ENCODE peak calls at places on chromosomes 13 and 19, in six cellular contexts. One of them, this sample, is unnamed. For H3K9me3, the result is how much of the 10 kb centered on the place peaks cover.

GRCh38 chr13:85709721-85710120 is 89.5 kb downstream of the SLITRK6 start:
- DNase-seq in uterus: no peak
- DNase-seq in suprapubic skin: no peak
- DNase-seq in IMR-90: no peak
- DNase-seq in gastrocnemius medialis: no peak
- DNase-seq in adrenal gland: no peak
- DNase-seq in this sample: no peak

GRCh38 chr19:21321134-21321533 is 8.1 kb downstream of the ZNF708 start:
- DNase-seq in uterus: no peak
- DNase-seq in suprapubic skin: no peak
- DNase-seq in IMR-90: no peak
- DNase-seq in gastrocnemius medialis: no peak
- DNase-seq in adrenal gland: no peak
- DNase-seq in this sample: no peak

GRCh38 chr19:49151339-49152217 is 3.6 kb downstream of the HRC start:
- DNase-seq in uterus: no peak
- DNase-seq in suprapubic skin: peak
- DNase-seq in IMR-90: peak
- DNase-seq in gastrocnemius medialis: peak
- DNase-seq in adrenal gland: peak
- DNase-seq in this sample: peak

GRCh38 chr13:91358384-91358776 is 10.9 kb downstream of the MIR17HG start:
- DNase-seq in uterus: no peak
- DNase-seq in suprapubic skin: no peak
- DNase-seq in IMR-90: no peak
- DNase-seq in gastrocnemius medialis: no peak
- DNase-seq in adrenal gland: no peak
- DNase-seq in this sample: no peak

GRCh38 chr19:38924383-38924782 is 6.2 kb downstream of the SARS2 start:
- DNase-seq in uterus: no peak
- DNase-seq in suprapubic skin: no peak
- DNase-seq in IMR-90: no peak
- DNase-seq in gastrocnemius medialis: no peak
- DNase-seq in adrenal gland: no peak
- DNase-seq in this sample: no peak

GRCh38 chr13:89269737-89270136 is 1598.6 kb downstream of the SLITRK5 start:
- DNase-seq in uterus: no peak
- DNase-seq in suprapubic skin: no peak
- DNase-seq in IMR-90: no peak
- DNase-seq in gastrocnemius medialis: no peak
- DNase-seq in adrenal gland: no peak
- DNase-seq in this sample: no peak

GRCh38 chr19:11496391-11497163 is 9.1 kb downstream of the ZNF653 start:
- DNase-seq in uterus: peak
- DNase-seq in suprapubic skin: no peak
- DNase-seq in IMR-90: peak
- DNase-seq in gastrocnemius medialis: no peak
- DNase-seq in adrenal gland: peak
- DNase-seq in this sample: peak

GRCh38 chr13:34164585-34164984 is 346.6 kb downstream of the RFC3 start:
- DNase-seq in uterus: no peak
- DNase-seq in suprapubic skin: no peak
- DNase-seq in IMR-90: no peak
- DNase-seq in gastrocnemius medialis: no peak
- DNase-seq in adrenal gland: no peak
- DNase-seq in this sample: no peak

GRCh38 chr13:19668778-19669177 is 35.3 kb downstream of the MPHOSPH8 start:
- DNase-seq in uterus: no peak
- DNase-seq in suprapubic skin: no peak
- DNase-seq in IMR-90: no peak
- DNase-seq in gastrocnemius medialis: no peak
- DNase-seq in adrenal gland: no peak
- DNase-seq in this sample: no peak

GRCh38 chr13:112641456-112641855 is 48.4 kb upstream of the ATP11A start:
- DNase-seq in uterus: peak
- DNase-seq in suprapubic skin: no peak
- DNase-seq in IMR-90: no peak
- DNase-seq in gastrocnemius medialis: no peak
- DNase-seq in adrenal gland: no peak
- DNase-seq in this sample: no peak

GRCh38 chr13:76148926-76149325 is 512.8 kb downstream of the LMO7 start:
- DNase-seq in uterus: no peak
- DNase-seq in suprapubic skin: no peak
- DNase-seq in IMR-90: peak
- DNase-seq in gastrocnemius medialis: no peak
- DNase-seq in adrenal gland: no peak
- DNase-seq in this sample: no peak

GRCh38 chr19:14556662-14557188 is 15.1 kb downstream of the NDUFB7 start:
- DNase-seq in uterus: peak
- DNase-seq in suprapubic skin: no peak
- DNase-seq in IMR-90: peak
- DNase-seq in gastrocnemius medialis: peak
- DNase-seq in adrenal gland: peak
- DNase-seq in this sample: peak

GRCh38 chr13:98746968-98747367 is 5.5 kb downstream of the SLC15A1 start:
- DNase-seq in uterus: no peak
- DNase-seq in suprapubic skin: no peak
- DNase-seq in IMR-90: no peak
- DNase-seq in gastrocnemius medialis: no peak
- DNase-seq in adrenal gland: no peak
- DNase-seq in this sample: no peak

GRCh38 chr19:16465239-16465638 is 6.5 kb downstream of the EPS15L1 start:
- DNase-seq in uterus: no peak
- DNase-seq in suprapubic skin: no peak
- DNase-seq in IMR-90: no peak
- DNase-seq in gastrocnemius medialis: no peak
- DNase-seq in adrenal gland: no peak
- DNase-seq in this sample: no peak

GRCh38 chr19:16462757-16463250 is 9.0 kb downstream of the EPS15L1 start:
- DNase-seq in uterus: no peak
- DNase-seq in suprapubic skin: no peak
- DNase-seq in IMR-90: peak
- DNase-seq in gastrocnemius medialis: peak
- DNase-seq in adrenal gland: peak
- DNase-seq in this sample: no peak

GRCh38 chr19:16461630-16462051 is 10.1 kb downstream of the EPS15L1 start:
- DNase-seq in uterus: no peak
- DNase-seq in suprapubic skin: no peak
- DNase-seq in IMR-90: no peak
- DNase-seq in gastrocnemius medialis: peak
- DNase-seq in adrenal gland: no peak
- DNase-seq in this sample: no peak

GRCh38 chr19:16463341-16463990 is 8.3 kb downstream of the EPS15L1 start:
- DNase-seq in uterus: no peak
- DNase-seq in suprapubic skin: no peak
- DNase-seq in IMR-90: no peak
- DNase-seq in gastrocnemius medialis: no peak
- DNase-seq in adrenal gland: no peak
- DNase-seq in this sample: no peak

DNA sequence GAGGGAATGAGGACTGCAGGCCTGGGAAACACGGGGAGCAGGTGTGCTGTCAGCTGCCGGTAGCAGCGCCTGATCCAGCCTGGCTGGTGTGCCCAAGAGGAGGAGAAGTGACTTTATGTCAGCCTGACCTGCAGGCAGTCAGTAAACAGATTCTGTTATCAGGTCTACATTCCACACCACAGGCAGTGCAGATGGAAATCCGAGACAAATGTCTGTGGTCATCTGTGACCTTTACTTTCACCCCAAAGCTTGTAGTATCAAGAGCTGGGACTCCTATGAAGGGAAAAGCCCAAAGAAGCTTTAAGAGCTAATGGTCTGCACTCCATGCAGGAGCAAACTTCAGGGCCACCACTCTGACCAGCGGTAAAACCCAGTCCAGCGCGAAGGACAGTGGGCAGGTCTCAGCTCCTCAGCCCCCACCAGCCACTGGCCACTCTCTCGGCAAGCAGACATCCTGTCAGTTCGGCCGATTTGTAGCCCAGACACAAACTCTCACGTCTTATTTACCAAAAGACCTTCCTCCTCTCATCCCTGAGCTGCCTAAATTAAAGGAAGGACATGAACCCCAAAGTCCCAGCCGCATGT is 7.7 kb downstream of the EPS15L1 start:
- DNase-seq in uterus: no peak
- DNase-seq in suprapubic skin: no peak
- DNase-seq in IMR-90: peak
- DNase-seq in gastrocnemius medialis: peak
- DNase-seq in adrenal gland: peak
- DNase-seq in this sample: no peak
- TF ChIP-seq POLR2A in uterus: no peak
- TF ChIP-seq POLR2A in suprapubic skin: no peak
- TF ChIP-seq POLR2A in IMR-90: no peak
- TF ChIP-seq POLR2A in gastrocnemius medialis: peak
- TF ChIP-seq POLR2A in adrenal gland: peak
- TF ChIP-seq POLR2A in this sample: no peak

DNA sequence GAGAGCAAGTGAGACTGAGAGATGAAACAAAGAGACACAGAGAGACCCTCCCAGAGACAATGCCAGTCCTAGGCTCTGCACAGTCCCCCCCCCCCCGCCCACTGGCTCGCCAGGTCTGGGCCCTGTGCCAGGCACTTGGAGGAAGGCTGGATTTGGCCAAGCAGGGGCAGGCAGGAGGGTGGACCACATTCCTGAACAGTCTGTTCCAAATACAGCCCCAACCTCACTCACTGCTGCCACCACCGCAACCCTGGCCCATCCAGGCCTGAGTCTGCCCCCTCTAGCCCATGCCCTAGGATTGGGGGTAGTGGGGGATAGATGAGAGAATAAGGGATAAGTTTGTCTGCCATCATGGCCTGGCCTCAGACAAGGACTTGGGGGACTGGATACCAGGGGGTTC is 19.0 kb downstream of the CYP2F1 start:
- DNase-seq in uterus: no peak
- DNase-seq in suprapubic skin: no peak
- DNase-seq in IMR-90: no peak
- DNase-seq in gastrocnemius medialis: no peak
- DNase-seq in adrenal gland: no peak
- DNase-seq in this sample: no peak
- H3K9me3 ChIP-seq in uterus: under half
- H3K9me3 ChIP-seq in suprapubic skin: under half
- H3K9me3 ChIP-seq in IMR-90: under half
- H3K9me3 ChIP-seq in gastrocnemius medialis: under half
- H3K9me3 ChIP-seq in adrenal gland: under half
- H3K9me3 ChIP-seq in this sample: under half

DNA sequence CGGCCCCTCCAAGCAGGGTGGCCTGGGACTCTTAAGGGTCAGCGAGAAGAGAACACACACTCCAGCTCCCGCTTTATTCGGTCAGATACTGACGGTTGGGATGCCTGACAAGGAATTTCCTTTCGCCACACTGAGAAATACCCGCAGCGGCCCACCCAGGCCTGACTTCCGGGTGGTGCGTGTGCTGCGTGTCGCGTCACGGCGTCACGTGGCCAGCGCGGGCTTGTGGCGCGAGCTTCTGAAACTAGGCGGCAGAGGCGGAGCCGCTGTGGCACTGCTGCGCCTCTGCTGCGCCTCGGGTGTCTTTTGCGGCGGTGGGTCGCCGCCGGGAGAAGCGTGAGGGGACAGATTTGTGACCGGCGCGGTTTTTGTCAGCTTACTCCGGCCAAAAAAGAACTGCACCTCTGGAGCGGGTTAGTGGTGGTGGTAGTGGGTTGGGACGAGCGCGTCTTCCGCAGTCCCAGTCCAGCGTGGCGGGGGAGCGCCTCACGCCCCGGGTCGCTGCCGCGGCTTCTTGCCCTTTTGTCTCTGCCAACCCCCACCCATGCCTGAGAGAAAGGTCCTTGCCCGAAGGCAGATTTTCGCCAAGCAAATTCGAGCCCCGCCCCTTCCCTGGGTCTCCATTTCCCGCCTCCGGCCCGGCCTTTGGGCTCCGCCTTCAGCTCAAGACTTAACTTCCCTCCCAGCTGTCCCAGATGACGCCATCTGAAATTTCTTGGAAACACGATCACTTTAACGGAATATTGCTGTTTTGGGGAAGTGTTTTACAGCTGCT is at the start of the genes BRCA2 and ZAR1L:
- DNase-seq in uterus: peak
- DNase-seq in suprapubic skin: peak
- DNase-seq in IMR-90: peak
- DNase-seq in gastrocnemius medialis: peak
- DNase-seq in adrenal gland: peak
- DNase-seq in this sample: peak
- TF ChIP-seq POLR2A in uterus: peak
- TF ChIP-seq POLR2A in suprapubic skin: no peak
- TF ChIP-seq POLR2A in IMR-90: peak
- TF ChIP-seq POLR2A in gastrocnemius medialis: peak
- TF ChIP-seq POLR2A in adrenal gland: peak
- TF ChIP-seq POLR2A in this sample: peak

GRCh38 chr13:31042501-31043165 is 110.2 kb downstream of the TEX26 start:
- DNase-seq in uterus: no peak
- DNase-seq in suprapubic skin: no peak
- DNase-seq in IMR-90: no peak
- DNase-seq in gastrocnemius medialis: no peak
- DNase-seq in adrenal gland: no peak
- DNase-seq in this sample: no peak

GRCh38 chr13:31043891-31044657 is 111.6 kb downstream of the TEX26 start:
- DNase-seq in uterus: peak
- DNase-seq in suprapubic skin: peak
- DNase-seq in IMR-90: peak
- DNase-seq in gastrocnemius medialis: peak
- DNase-seq in adrenal gland: peak
- DNase-seq in this sample: peak

GRCh38 chr13:31045621-31046081 is 113.2 kb downstream of the TEX26 start:
- DNase-seq in uterus: peak
- DNase-seq in suprapubic skin: no peak
- DNase-seq in IMR-90: peak
- DNase-seq in gastrocnemius medialis: no peak
- DNase-seq in adrenal gland: peak
- DNase-seq in this sample: no peak

GRCh38 chr13:31046711-31047279 is 114.3 kb downstream of the TEX26 start:
- DNase-seq in uterus: peak
- DNase-seq in suprapubic skin: no peak
- DNase-seq in IMR-90: peak
- DNase-seq in gastrocnemius medialis: no peak
- DNase-seq in adrenal gland: no peak
- DNase-seq in this sample: no peak

DNA sequence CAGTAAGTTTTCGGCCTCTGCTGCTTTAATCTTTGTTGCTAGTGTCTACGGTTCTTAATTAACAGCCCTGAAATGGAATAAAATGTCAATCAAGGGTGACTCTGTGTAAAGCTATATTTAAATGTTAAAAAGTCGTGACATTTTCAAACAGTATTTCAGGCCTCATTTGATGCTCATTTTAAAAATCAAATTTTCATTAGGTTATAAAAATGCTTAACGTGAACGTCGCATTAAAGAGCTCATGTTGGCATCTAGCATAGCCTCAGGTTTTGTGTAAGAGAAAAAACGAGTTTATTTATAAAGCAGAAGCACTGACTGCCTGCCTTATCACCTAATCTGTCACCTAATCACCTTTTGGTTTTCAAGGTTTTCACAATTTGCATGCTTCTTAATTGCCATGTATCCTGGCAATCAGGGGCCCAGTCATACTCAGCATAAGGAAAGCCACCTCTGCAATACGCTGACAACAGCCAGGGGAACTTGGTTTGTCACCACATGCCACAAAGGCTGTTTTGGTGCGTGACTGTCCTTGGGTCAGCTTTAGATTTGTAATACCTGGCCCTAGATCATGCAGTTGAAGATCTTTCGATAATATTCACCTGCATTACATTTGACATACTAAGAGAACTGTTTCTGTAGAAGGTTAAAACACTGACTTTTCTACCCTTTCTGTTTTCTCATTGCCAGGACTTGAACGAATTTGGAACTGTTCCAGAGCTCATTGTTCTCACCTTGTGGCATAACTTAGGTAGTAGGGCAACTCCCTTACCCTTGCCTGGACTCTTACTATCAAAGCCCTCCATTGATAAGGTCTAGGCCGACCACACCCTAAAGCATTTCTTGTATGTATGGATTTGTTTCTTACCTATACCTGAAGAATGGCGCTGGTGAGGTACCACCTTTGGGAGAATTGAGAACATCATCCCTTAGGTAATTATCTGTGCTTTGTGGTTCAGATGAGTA is 112.5 kb downstream of the TEX26 start:
- DNase-seq in uterus: no peak
- DNase-seq in suprapubic skin: peak
- DNase-seq in IMR-90: no peak
- DNase-seq in gastrocnemius medialis: no peak
- DNase-seq in adrenal gland: no peak
- DNase-seq in this sample: no peak
- H3K9me3 ChIP-seq in uterus: under half
- H3K9me3 ChIP-seq in suprapubic skin: under half
- H3K9me3 ChIP-seq in IMR-90: under half
- H3K9me3 ChIP-seq in gastrocnemius medialis: under half
- H3K9me3 ChIP-seq in adrenal gland: under half
- H3K9me3 ChIP-seq in this sample: under half